ENCODE peak calls at places on chromosomes 11 and 22, in six cellular contexts. W, I, F, Y, R and J are unnamed samples.

GRCh38 chr22:30829901-30830550 is 135.4 kb downstream of the OSBP2 start:
- DNase-seq in W (peak; percentile 97), I (peak; percentile 97), F (no peak), Y (no peak), R (no peak), J (no peak)

GRCh38 chr11:128552783-128553661 is 34.3 kb downstream of the ETS1 start:
- DNase-seq in W (peak; percentile 87), I (no peak), F (peak; percentile 95), Y (no peak), R (no peak), J (no peak)

GRCh38 chr11:17164361-17165246 is 43.2 kb downstream of the PIK3C2A start:
- DNase-seq in W (peak; percentile 15), I (no peak), F (no peak), Y (no peak), R (peak; percentile 53), J (no peak)

GRCh38 chr22:48474881-48475280 is 1352.8 kb downstream of the BRD1 start:
- DNase-seq in W (no peak), I (no peak), F (no peak), Y (no peak), R (no peak), J (no peak)

GRCh38 chr11:116109228-116109627 is 605.0 kb upstream of the CADM1 start:
- DNase-seq in W (peak; percentile 44), I (peak; percentile 16), F (no peak), Y (peak; percentile 13), R (no peak), J (peak; percentile 17)

GRCh38 chr22:25630446-25630845 is 66.0 kb downstream of the GRK3 start:
- DNase-seq in W (no peak), I (no peak), F (no peak), Y (no peak), R (no peak), J (no peak)

GRCh38 chr11:106706355-106706754 is 311.9 kb downstream of the GUCY1A2 start:
- DNase-seq in W (peak; percentile 67), I (peak; percentile 76), F (no peak), Y (no peak), R (no peak), J (peak; percentile 16)

GRCh38 chr11:104291646-104292045 is 127.7 kb upstream of the PDGFD start:
- DNase-seq in W (peak; percentile 18), I (no peak), F (no peak), Y (no peak), R (no peak), J (no peak)

GRCh38 chr11:114725623-114726022 is 47.3 kb downstream of the NXPE2 start:
- DNase-seq in W (no peak), I (no peak), F (no peak), Y (no peak), R (no peak), J (no peak)

GRCh38 chr11:65362320-65362931 is 7.9 kb downstream of the TIGD3 start:
- DNase-seq in W (no peak), I (no peak), F (peak; percentile 67), Y (no peak), R (no peak), J (no peak)

GRCh38 chr22:50190182-50190951 is 4.7 kb downstream of the TRABD start:
- DNase-seq in W (no peak), I (peak; percentile 74), F (peak; percentile 76), Y (peak; percentile 85), R (no peak), J (no peak)

GRCh38 chr22:48488149-48488551 is 1339.5 kb downstream of the BRD1 start:
- DNase-seq in W (no peak), I (peak; percentile 37), F (no peak), Y (no peak), R (no peak), J (no peak)

GRCh38 chr11:133808393-133809140 is 36.7 kb downstream of the SPATA19 start:
- DNase-seq in W (no peak), I (no peak), F (no peak), Y (no peak), R (no peak), J (no peak)
- TF ChIP-seq BHLHE40 in W (no peak), I (no peak), F (no peak), Y (no peak), R (no peak), J (no peak)

GRCh38 chr22:27686534-27686933 is 115.0 kb downstream of the MN1 start:
- DNase-seq in W (peak; percentile 85), I (peak; percentile 85), F (no peak), Y (no peak), R (peak; percentile 39), J (no peak)
- TF ChIP-seq BHLHE40 in W (peak; percentile 29), I (no peak), F (no peak), Y (no peak), R (no peak), J (no peak)

DNA sequence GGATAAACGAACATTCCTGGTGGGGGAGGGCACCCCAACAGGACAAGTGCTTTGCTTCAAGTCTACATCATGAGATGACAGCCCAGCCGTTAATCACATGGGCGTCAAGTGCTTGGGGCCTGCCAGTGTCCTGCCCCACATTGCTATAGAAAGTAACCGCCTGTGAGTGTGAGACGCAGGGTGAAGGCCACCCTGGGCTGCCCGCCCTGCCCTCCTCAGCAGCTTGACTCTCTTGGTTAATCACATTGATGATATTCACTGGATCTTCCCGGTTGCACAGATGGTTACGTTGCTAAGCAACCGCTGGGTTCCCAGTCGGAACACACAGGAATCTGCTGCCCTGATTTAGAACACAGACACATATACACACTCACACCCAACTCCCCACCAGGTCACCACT is 79.3 kb downstream of the CTTN start:
- DNase-seq in W (no peak), I (no peak), F (no peak), Y (no peak), R (no peak), J (no peak)
- TF ChIP-seq BHLHE40 in W (no peak), I (no peak), F (no peak), Y (no peak), R (no peak), J (no peak)

GRCh38 chr11:119317592-119318239 is 786 bp upstream of the MCAM start:
- DNase-seq in W (no peak), I (no peak), F (no peak), Y (no peak), R (no peak), J (no peak)

GRCh38 chr11:119316017-119316728 is 757 bp downstream of the MCAM start:
- DNase-seq in W (no peak), I (no peak), F (no peak), Y (peak; percentile 55), R (no peak), J (no peak)

GRCh38 chr11:119315139-119316016 is 1.6 kb downstream of the MCAM start:
- DNase-seq in W (no peak), I (no peak), F (no peak), Y (peak; percentile 27), R (no peak), J (no peak)

GRCh38 chr11:119318240-119319135 is 1.6 kb upstream of the MCAM start:
- DNase-seq in W (peak; percentile 81), I (no peak), F (peak; percentile 70), Y (peak; percentile 49), R (peak; percentile 52), J (no peak)

DNA sequence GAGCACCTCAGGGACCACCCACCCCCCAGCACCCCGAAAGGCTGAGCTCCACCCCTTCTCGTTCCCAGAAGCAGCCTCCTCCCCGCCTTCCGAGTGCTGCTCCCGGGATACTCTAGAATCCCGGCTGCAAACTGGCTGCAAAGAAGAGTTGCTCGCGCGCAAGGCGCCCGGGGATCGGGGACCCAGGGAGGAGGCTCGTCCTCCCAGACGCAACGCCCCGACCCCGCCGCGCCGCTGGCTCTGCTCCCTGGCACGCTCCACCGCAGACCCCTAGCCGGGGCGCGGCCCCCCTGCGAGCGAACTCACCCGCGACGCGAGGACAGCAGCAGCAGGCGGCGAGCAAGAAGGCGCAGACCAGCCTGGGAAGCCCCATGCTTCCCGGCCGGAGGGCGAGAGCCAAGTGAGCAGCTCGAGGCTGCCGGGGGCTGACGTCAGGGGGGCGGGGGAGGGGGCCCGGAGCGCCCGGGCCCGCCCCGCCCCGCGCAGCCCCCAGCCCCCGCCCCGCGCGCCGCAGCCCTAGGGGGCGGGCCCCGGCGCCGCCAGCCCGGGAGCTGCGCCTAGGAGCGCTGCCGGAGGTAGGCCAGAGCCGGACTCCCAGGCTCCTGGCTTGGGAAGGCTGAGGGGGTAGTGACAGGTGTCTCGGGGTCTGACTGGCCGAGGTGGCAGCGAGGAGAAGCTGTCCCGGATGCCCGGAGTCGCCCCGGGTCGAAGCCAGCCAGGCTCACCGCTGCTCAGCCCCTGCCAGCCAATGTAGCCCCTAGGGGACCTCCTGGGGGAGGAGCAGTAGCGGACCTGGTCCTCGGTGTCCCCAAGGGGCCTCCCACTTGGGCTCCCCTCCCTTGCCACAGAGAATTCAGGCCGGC is at the start of gene MCAM:
- DNase-seq in W (peak; percentile 48), I (no peak), F (no peak), Y (peak; percentile 93), R (peak; percentile 41), J (peak; percentile 72)
- TF ChIP-seq BHLHE40 in W (no peak), I (no peak), F (no peak), Y (no peak), R (no peak), J (no peak)

GRCh38 chr11:442611-443081 is 835 bp upstream of the ANO9 start:
- DNase-seq in W (no peak), I (no peak), F (no peak), Y (no peak), R (no peak), J (no peak)

GRCh38 chr11:445765-446588 is 4.1 kb upstream of the PTDSS2 start:
- DNase-seq in W (no peak), I (no peak), F (no peak), Y (no peak), R (peak; percentile 45), J (no peak)

GRCh38 chr11:443542-444199 is 1.9 kb upstream of the ANO9 start:
- DNase-seq in W (peak; percentile 12), I (peak; percentile 57), F (no peak), Y (no peak), R (no peak), J (no peak)

GRCh38 chr11:446886-447285 is 3.2 kb upstream of the PTDSS2 start:
- DNase-seq in W (no peak), I (no peak), F (no peak), Y (no peak), R (no peak), J (no peak)

GRCh38 chr11:444397-445144 is 2.8 kb upstream of the ANO9 start:
- DNase-seq in W (peak; percentile 22), I (no peak), F (no peak), Y (peak; percentile 66), R (no peak), J (no peak)
- TF ChIP-seq BHLHE40 in W (no peak), I (no peak), F (no peak), Y (no peak), R (no peak), J (no peak)

GRCh38 chr22:22110548-22111266 is 128.1 kb upstream of the TOP3B start:
- DNase-seq in W (peak; percentile 78), I (peak; percentile 57), F (peak; percentile 93), Y (peak; percentile 93), R (no peak), J (peak; percentile 85)
- TF ChIP-seq BHLHE40 in W (no peak), I (no peak), F (peak; percentile 62), Y (no peak), R (no peak), J (no peak)

GRCh38 chr11:26837154-26837553 is 115.3 kb upstream of the SLC5A12 start:
- DNase-seq in W (no peak), I (no peak), F (no peak), Y (no peak), R (no peak), J (no peak)
- TF ChIP-seq BHLHE40 in W (no peak), I (no peak), F (no peak), Y (no peak), R (no peak), J (no peak)

GRCh38 chr11:123174196-123175183 is 20.6 kb downstream of the CLMP start:
- DNase-seq in W (peak; percentile 99), I (peak; percentile 54), F (no peak), Y (no peak), R (no peak), J (no peak)
- TF ChIP-seq BHLHE40 in W (peak; percentile 72), I (no peak), F (no peak), Y (no peak), R (no peak), J (no peak)

GRCh38 chr22:23218867-23219251 is 38.5 kb downstream of the BCR start:
- DNase-seq in W (peak; percentile 62), I (no peak), F (no peak), Y (no peak), R (peak; percentile 59), J (peak; percentile 58)
- TF ChIP-seq BHLHE40 in W (peak; percentile 18), I (no peak), F (no peak), Y (no peak), R (no peak), J (no peak)